ENCODE peak calls at places on chromosomes 12 and 14, in seven cellular contexts. Y is lower leg skin, S is GM06990, V is body of pancreas, D is HepG2, N is Peyer's patch, R is psoas muscle. G is an unnamed sample.
A peak's percentile ranks its signal among the peaks of the same experiment; 100 is the strongest.

GRCh38 chr12:117580718-117581062 is 219.3 kb upstream of the NOS1 start:
- DNase-seq in Y (peak; percentile 86), S (peak; percentile 53), V (no peak), D (no peak), N (no peak), R (peak; percentile 85), G (peak; percentile 19)

GRCh38 chr14:58914271-58914855 is 274.1 kb upstream of the DAAM1 start:
- DNase-seq in Y (no peak), S (no peak), V (no peak), D (no peak), N (no peak), R (no peak), G (no peak)

GRCh38 chr14:21203470-21204166 is 47.8 kb upstream of the OR5AU1 start:
- DNase-seq in Y (no peak), S (no peak), V (no peak), D (peak; percentile 79), N (no peak), R (no peak), G (no peak)

GRCh38 chr14:101877766-101878165 is 86.6 kb upstream of the DYNC1H1 start:
- DNase-seq in Y (no peak), S (no peak), V (no peak), D (no peak), N (no peak), R (no peak), G (no peak)

GRCh38 chr12:51890511-51891171 is 2.7 kb downstream of the ANKRD33 start:
- DNase-seq in Y (peak; percentile 81), S (no peak), V (no peak), D (no peak), N (no peak), R (no peak), G (no peak)

GRCh38 chr14:78950654-78951053 is 780.5 kb downstream of the NRXN3 start:
- DNase-seq in Y (no peak), S (no peak), V (no peak), D (no peak), N (no peak), R (no peak), G (no peak)

GRCh38 chr12:122024132-122024785 is 2.6 kb downstream of the BCL7A start:
- DNase-seq in Y (no peak), S (no peak), V (peak; percentile 54), D (peak; percentile 20), N (peak; percentile 64), R (no peak), G (no peak)

GRCh38 chr12:31589582-31589895 is 1.4 kb downstream of the DENND5B start:
- DNase-seq in Y (no peak), S (no peak), V (no peak), D (no peak), N (peak; percentile 74), R (no peak), G (peak; percentile 85)

GRCh38 chr12:121807656-121808347 is 4.0 kb downstream of the SETD1B start:
- DNase-seq in Y (no peak), S (no peak), V (no peak), D (no peak), N (no peak), R (no peak), G (no peak)

GRCh38 chr14:23033801-23034497 is 751 bp downstream of the PSMB5 start:
- DNase-seq in Y (no peak), S (no peak), V (no peak), D (no peak), N (no peak), R (no peak), G (no peak)

GRCh38 chr12:26817183-26817591 is 15.8 kb downstream of the ITPR2 start:
- DNase-seq in Y (no peak), S (peak; percentile 15), V (no peak), D (no peak), N (no peak), R (no peak), G (peak; percentile 46)

GRCh38 chr14:75174066-75174465 is 2.3 kb downstream of the TMED10 start:
- DNase-seq in Y (no peak), S (no peak), V (no peak), D (no peak), N (no peak), R (no peak), G (no peak)
- H3K4me3 ChIP-seq in Y (no peak overlapping the region), S (no peak overlapping the region), V (no peak overlapping the region), D (peak overlapping the region; percentile 98), N (no peak overlapping the region), R (peak overlapping the region; percentile 90), G (no peak overlapping the region)

DNA sequence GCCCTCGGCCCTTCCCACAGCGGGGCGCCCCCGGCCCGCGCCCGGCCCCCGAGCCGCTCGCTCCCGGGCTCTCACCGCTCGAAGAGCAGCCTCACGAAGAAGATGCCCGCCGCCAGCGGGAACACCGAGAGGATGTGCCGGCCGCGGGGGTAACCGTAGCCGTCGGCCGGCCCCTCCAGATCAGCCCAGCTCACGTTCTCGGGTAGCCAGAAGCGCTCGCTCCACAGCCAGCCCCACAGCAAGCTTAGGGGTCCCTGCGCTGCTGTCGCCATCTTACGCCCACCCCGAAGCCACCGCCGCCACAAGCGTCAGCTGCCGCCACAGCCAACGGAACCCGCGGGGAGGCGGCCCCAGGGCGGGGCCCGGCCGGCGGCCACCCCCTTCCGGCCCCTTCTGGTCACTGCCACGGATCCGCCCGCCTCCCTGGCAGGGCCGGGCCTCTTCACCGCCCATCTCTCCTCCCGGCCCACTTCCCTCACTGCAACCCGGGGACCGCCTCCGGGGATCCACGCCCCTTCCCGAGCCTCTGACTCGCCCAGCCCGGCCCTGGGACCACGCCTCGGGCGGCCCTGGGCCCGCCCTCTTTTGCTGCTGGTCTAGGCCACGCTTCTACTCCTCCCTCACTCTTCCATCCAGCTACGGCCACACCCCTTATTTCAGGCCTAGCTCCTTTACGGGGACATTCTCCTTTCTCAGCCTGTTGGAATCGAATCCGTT is at the start of gene CERS5:
- DNase-seq in Y (peak; percentile 100), S (peak; percentile 99), V (peak; percentile 99), D (peak; percentile 96), N (peak; percentile 95), R (peak; percentile 99), G (peak; percentile 98)
- H3K4me3 ChIP-seq in Y (peak within 1 kb of the TSS; percentile 97), S (peak within 1 kb of the TSS; percentile 90), V (peak within 1 kb of the TSS; percentile 52), D (peak within 1 kb of the TSS; percentile 98), N (peak within 1 kb of the TSS; percentile 85), R (peak within 1 kb of the TSS; percentile 89), G (peak within 1 kb of the TSS; percentile 89)

DNA sequence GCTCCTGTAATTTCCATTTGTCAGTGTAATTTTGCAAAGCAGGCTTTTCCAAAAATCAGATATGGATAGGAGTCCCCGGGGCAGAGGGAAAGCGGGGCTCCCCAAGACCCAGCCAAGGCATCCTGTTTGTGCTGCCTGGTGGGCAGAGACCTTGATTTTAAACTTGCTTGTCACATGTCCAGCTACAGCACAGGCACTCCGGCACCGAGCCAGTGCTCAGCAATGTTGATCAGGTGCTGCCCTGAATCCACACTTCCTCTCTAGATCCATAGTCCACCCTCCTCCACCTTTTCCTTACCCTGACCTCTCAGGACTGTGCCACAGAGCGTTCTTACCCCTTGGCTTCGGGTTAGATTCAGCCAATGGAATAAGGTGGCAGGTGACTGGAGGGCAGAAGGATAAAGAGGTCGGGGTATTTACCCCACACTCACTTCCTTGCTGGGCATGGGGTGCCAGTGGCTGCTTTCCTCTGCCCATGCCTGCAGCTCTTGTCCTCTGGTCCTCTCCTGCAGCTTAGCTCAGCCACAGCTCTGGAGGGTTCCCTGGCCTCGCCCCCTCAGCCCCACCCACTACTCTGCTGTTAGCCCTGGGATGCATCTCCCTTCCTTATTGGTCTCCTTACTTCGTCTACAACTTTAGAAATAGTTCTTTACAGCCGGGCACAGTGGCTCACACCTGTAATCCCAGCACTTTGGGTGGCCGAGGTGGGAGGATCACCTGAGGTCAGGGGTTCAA is 80.1 kb downstream of the IRF2BPL start:
- DNase-seq in Y (no peak), S (no peak), V (peak; percentile 49), D (peak; percentile 46), N (no peak), R (no peak), G (no peak)
- H3K4me3 ChIP-seq in Y (no peak overlapping the region), S (no peak overlapping the region), V (no peak overlapping the region), D (no peak overlapping the region), N (no peak overlapping the region), R (no peak overlapping the region), G (no peak overlapping the region)

DNA sequence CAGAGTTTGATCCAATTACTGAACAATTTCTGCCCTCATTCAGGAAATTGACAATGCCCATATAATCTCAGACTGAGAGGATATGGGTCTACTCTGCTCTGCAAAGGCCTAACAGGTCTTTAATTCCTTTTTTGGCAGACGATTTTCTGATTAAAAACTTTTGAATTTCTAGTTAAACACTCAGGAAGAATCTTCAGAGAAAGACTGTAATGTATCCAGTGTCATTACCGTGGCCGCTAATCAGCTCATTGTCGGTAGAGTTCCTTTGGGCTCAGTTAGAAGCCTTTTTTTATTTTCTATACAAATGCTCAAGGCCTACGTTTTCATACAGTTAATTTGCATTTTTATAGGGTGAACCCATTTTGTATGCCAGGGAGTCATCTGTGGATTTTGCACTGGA is 549.9 kb downstream of the RPS29 start:
- DNase-seq in Y (no peak), S (no peak), V (no peak), D (no peak), N (no peak), R (no peak), G (no peak)
- H3K4me3 ChIP-seq in Y (no peak overlapping the region), S (no peak overlapping the region), V (no peak overlapping the region), D (no peak overlapping the region), N (no peak overlapping the region), R (no peak overlapping the region), G (no peak overlapping the region)

DNA sequence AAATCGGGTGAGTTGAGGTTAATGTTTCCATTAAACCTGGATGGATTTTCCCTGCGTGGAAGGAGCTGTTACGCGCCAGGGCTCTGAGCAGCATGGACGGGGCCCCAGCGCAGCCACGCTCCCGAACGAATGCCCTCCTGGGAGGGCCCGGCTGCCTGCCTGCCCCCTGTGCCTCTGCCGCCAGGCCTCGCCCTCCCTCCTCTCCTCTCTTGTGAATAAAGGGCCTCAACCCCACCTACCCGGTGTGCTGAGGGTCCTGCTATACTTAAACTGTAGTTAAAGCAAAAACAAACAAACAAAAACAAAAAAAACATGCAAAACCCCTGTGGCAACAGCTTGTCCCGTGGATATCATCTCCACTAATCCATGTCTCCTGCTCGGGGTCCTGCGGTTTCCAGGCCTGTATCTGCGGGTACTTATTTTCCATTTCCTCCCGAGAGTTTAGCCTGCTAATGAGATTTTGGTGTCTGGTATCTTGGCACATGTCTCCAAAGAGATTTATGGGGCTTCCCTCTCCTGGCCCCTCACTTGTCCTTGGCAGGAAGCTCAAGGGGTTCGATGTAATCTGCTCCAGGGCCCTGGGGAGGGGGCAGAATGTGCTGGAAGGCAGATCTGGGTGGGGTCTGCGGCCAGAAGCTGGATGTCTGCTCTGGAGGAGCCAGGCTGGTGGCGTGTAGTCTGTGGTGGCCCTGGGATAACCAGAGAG is 85.6 kb downstream of the KIF26A start:
- DNase-seq in Y (no peak), S (no peak), V (no peak), D (no peak), N (no peak), R (peak; percentile 15), G (no peak)
- H3K4me3 ChIP-seq in Y (no peak overlapping the region), S (no peak overlapping the region), V (no peak overlapping the region), D (no peak overlapping the region), N (peak overlapping the region; percentile 35), R (peak overlapping the region; percentile 22), G (no peak overlapping the region)